ENCODE peak calls at places on chromosomes 11 and 22, in four cellular contexts. F is endothelial cell of umbilical vein, Z is GM12878, K is K562. C is an unnamed sample.

GRCh38 chr11:33703234-33703633 is 2.6 kb upstream of the C11orf91 start:
- DNase-seq in K (no peak), F (peak), Z (no peak), C (no peak)

GRCh38 chr22:33746501-33746928 is 173.8 kb downstream of the LARGE1 start:
- DNase-seq in F (no peak), K (no peak), Z (no peak), C (no peak)

GRCh38 chr11:2924381-2924780 is 4.8 kb downstream of the PHLDA2 start:
- DNase-seq in Z (no peak), K (no peak), F (no peak), C (no peak)

GRCh38 chr11:134759314-134759713 is 347.3 kb upstream of the B3GAT1 start:
- DNase-seq in Z (no peak), F (no peak), K (no peak), C (no peak)

GRCh38 chr11:61816736-61817455 is at the start of gene FADS1:
- DNase-seq in Z (peak), K (peak), F (peak), C (peak)

GRCh38 chr11:932435-932834 is 6.8 kb downstream of the AP2A2 start:
- DNase-seq in Z (no peak), F (peak), K (no peak), C (no peak)

GRCh38 chr11:117473692-117474091 is 146.0 kb downstream of the CEP164 start:
- DNase-seq in Z (no peak), F (no peak), K (no peak), C (no peak)

GRCh38 chr22:24405631-24406321 is 21.6 kb upstream of the ADORA2A start:
- DNase-seq in K (no peak), Z (no peak), F (no peak), C (no peak)

GRCh38 chr11:75422248-75423231 is 10.5 kb downstream of the KLHL35 start:
- DNase-seq in F (no peak), Z (no peak), K (peak), C (peak)

GRCh38 chr11:69356703-69357457 is 62.9 kb downstream of the MYEOV start:
- DNase-seq in Z (no peak), K (no peak), F (no peak), C (no peak)

GRCh38 chr22:23826510-23827350 is 12.1 kb downstream of the DERL3 start:
- DNase-seq in Z (no peak), F (no peak), K (no peak), C (peak)

DNA sequence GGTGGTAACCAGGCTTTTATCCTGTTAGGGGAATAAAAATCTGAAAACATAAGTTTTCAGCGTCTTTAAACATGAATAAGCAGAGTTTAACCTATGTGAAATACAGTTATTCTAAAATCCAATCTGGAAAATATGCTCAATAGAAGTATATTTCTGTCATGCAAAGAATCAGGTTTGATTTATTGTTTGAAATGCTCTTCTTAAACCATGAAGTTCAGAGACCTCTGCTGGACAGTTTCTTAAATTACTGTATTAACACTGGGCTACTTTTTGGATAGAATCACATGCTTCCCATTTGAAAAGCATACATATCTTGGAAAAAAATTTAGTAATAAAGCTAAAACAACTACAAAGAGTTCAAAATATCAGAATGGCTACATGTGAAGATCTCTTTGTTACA is 25.4 kb downstream of the APIP start:
- DNase-seq in F (peak), K (peak), Z (no peak), C (peak)
- TF ChIP-seq FOS in F (no peak), K (no peak), Z (no peak), C (no peak)

GRCh38 chr11:129740125-129740719 is 75.4 kb upstream of the TMEM45B start:
- DNase-seq in K (no peak), Z (no peak), F (no peak), C (no peak)

GRCh38 chr11:129739339-129739738 is 76.3 kb upstream of the TMEM45B start:
- DNase-seq in F (no peak), Z (no peak), K (no peak), C (no peak)

GRCh38 chr11:129740877-129741276 is 74.8 kb upstream of the TMEM45B start:
- DNase-seq in F (no peak), K (no peak), Z (no peak), C (no peak)

GRCh38 chr11:129747161-129747560 is 68.5 kb upstream of the TMEM45B start:
- DNase-seq in F (no peak), Z (no peak), K (no peak), C (no peak)

GRCh38 chr11:129743029-129743846 is 72.4 kb upstream of the TMEM45B start:
- DNase-seq in Z (no peak), K (no peak), F (no peak), C (no peak)
- TF ChIP-seq FOS in Z (no peak), K (no peak), F (no peak), C (no peak)

DNA sequence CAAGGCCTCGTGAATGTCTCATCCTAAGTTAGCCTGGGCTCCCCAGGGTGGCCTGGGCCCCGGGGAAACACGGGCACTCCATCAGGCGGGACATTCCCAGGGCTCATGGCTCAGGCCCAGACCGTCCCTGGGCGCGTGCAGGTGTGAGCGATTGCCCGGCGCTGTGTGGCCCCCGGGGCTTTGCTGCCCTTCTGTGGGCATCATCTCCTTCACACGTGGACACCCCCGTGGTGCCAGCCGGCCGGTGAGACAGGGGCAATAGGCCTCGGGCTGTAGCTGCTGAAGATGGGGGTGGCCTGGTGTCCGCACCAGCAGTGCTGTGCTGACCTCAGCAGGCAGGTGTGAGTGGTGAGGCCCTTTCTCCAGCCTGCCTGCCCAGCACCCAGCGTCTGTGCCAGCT is 4.6 kb upstream of the SELENOO start:
- DNase-seq in F (no peak), Z (no peak), K (no peak), C (no peak)
- TF ChIP-seq FOS in F (no peak), Z (no peak), K (no peak), C (no peak)

GRCh38 chr11:126816655-126817054 is 183.9 kb downstream of the KIRREL3 start:
- DNase-seq in K (no peak), F (no peak), Z (no peak), C (no peak)

GRCh38 chr11:126817523-126818450 is 182.8 kb downstream of the KIRREL3 start:
- DNase-seq in F (no peak), K (no peak), Z (no peak), C (no peak)

GRCh38 chr11:126817096-126817495 is 183.5 kb downstream of the KIRREL3 start:
- DNase-seq in Z (no peak), K (no peak), F (peak), C (peak)

GRCh38 chr11:126809514-126810289 is 190.9 kb downstream of the KIRREL3 start:
- DNase-seq in F (no peak), Z (no peak), K (no peak), C (peak)

DNA sequence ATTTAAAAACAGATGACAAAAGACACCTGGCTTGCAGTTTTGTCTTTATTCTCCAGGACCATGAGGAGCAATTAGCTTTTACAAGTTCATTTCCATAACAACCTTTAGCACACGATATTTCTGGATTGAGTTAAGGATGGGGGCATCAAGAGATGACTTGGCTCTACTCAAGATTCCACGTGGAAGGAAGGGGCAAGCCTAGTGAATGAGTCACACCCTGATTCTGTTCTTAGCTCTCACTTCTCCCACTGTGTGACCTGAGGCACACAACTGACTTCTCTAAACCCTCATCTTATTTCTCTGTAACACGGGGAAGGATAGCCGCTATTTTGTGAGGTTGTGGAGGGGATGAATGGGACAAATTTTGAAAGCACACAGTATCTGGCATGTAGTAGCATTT is 185.5 kb downstream of the KIRREL3 start:
- DNase-seq in Z (no peak), K (no peak), F (no peak), C (peak)
- TF ChIP-seq FOS in Z (no peak), K (no peak), F (no peak), C (peak)

GRCh38 chr11:77793972-77794371 is 26.6 kb downstream of the RSF1 start:
- DNase-seq in F (no peak), Z (no peak), K (no peak), C (no peak)
- TF ChIP-seq FOS in F (no peak), Z (no peak), K (no peak), C (no peak)

GRCh38 chr11:25065711-25066110 is 568.9 kb downstream of the LUZP2 start:
- DNase-seq in Z (no peak), K (no peak), F (peak), C (peak)
- TF ChIP-seq FOS in Z (no peak), K (no peak), F (peak), C (peak)

GRCh38 chr11:20131744-20132666 is 28.3 kb downstream of the DBX1 start:
- DNase-seq in F (peak), K (peak), Z (no peak), C (peak)
- TF ChIP-seq FOS in F (no peak), K (no peak), Z (no peak), C (no peak)

DNA sequence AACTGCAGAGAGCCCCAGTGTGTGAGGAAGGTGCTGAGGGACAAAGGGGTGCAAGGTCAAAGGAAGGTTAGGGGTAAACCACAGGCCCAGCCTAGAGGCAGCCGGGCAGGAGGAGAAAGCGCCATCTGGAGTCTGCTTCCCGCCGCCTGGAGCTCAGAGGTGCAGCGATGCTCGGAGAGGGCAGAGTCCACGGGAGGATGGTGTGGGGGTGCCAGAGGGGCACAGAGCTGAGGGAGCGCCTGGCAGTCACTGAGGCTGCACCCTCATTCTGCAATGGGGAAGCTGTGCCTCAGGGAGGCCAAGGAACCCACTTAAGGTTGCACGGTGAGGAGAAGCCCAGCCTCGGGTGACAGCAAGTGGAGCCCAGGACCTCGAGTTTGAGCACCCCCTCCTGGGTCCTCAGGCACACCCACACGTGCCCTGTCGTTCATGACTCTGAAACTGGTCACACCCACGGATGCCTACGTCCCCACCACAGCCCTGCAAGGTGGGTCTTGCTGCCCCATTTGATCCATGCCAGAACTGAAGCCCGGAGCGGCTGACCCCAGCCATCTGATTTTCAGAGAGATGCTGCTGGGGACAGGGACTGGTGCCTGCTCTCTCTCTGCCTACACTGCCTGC is 1.6 kb downstream of the IL2RB start:
- DNase-seq in Z (no peak), F (no peak), K (no peak), C (no peak)
- TF ChIP-seq FOS in Z (no peak), F (no peak), K (no peak), C (no peak)

GRCh38 chr22:27196483-27196882 is 539.1 kb downstream of the MIAT start:
- DNase-seq in F (no peak), K (no peak), Z (no peak), C (no peak)

GRCh38 chr22:27195516-27195915 is 538.1 kb downstream of the MIAT start:
- DNase-seq in F (no peak), Z (no peak), K (no peak), C (no peak)

GRCh38 chr22:27193636-27194035 is 536.2 kb downstream of the MIAT start:
- DNase-seq in K (no peak), Z (no peak), F (no peak), C (no peak)

GRCh38 chr22:27194096-27194748 is 536.8 kb downstream of the MIAT start:
- DNase-seq in F (no peak), Z (no peak), K (no peak), C (no peak)

GRCh38 chr22:27195104-27195503 is 537.7 kb downstream of the MIAT start:
- DNase-seq in F (no peak), Z (no peak), K (no peak), C (peak)
- TF ChIP-seq FOS in F (no peak), Z (no peak), K (no peak), C (no peak)

GRCh38 chr11:49499117-49499516 is 290.7 kb upstream of the FOLH1 start:
- DNase-seq in F (no peak), K (no peak), Z (no peak), C (no peak)
- TF ChIP-seq FOS in F (no peak), K (no peak), Z (no peak), C (no peak)

C was measured in IMR-90.